ENCODE peak calls at places on chromosomes 7 and 10, in four cellular contexts. One of them, this sample, is unnamed.

GRCh38 chr10:8180348-8180747 is 125.9 kb downstream of the GATA3 start:
- DNase-seq in DND-41: no peak
- DNase-seq in right lobe of liver: no peak
- DNase-seq in brain microvascular endothelial cell: no peak
- DNase-seq in this sample: no peak

GRCh38 chr10:14586901-14587300 is 187.8 kb downstream of the FAM107B start:
- DNase-seq in brain microvascular endothelial cell: no peak
- DNase-seq in right lobe of liver: no peak
- DNase-seq in DND-41: no peak
- DNase-seq in this sample: no peak

GRCh38 chr7:55028011-55028410 is 9.2 kb downstream of the EGFR start:
- DNase-seq in right lobe of liver: no peak
- DNase-seq in DND-41: no peak
- DNase-seq in brain microvascular endothelial cell: no peak
- DNase-seq in this sample: no peak

GRCh38 chr10:5618829-5619228 is 47.6 kb downstream of the ASB13 start:
- DNase-seq in brain microvascular endothelial cell: no peak
- DNase-seq in right lobe of liver: no peak
- DNase-seq in DND-41: no peak
- DNase-seq in this sample: no peak

GRCh38 chr10:126080879-126081331 is 184.5 kb downstream of the FANK1 start:
- DNase-seq in right lobe of liver: no peak
- DNase-seq in DND-41: no peak
- DNase-seq in brain microvascular endothelial cell: peak
- DNase-seq in this sample: no peak

GRCh38 chr10:42960491-42961155 is 116.2 kb upstream of the RET start:
- DNase-seq in right lobe of liver: peak
- DNase-seq in DND-41: no peak
- DNase-seq in brain microvascular endothelial cell: peak
- DNase-seq in this sample: peak

GRCh38 chr7:48094861-48095293 is 5.8 kb downstream of the UPP1 start:
- DNase-seq in brain microvascular endothelial cell: peak
- DNase-seq in right lobe of liver: no peak
- DNase-seq in DND-41: no peak
- DNase-seq in this sample: no peak

GRCh38 chr7:100921039-100921438 is 25.4 kb upstream of the ACHE start:
- DNase-seq in DND-41: no peak
- DNase-seq in right lobe of liver: no peak
- DNase-seq in brain microvascular endothelial cell: no peak
- DNase-seq in this sample: no peak

GRCh38 chr7:137694405-137694804 is 152.4 kb downstream of the DGKI start:
- DNase-seq in DND-41: no peak
- DNase-seq in right lobe of liver: no peak
- DNase-seq in brain microvascular endothelial cell: no peak
- DNase-seq in this sample: no peak

GRCh38 chr7:91082038-91082437 is 182.2 kb upstream of the FZD1 start:
- DNase-seq in right lobe of liver: no peak
- DNase-seq in DND-41: no peak
- DNase-seq in brain microvascular endothelial cell: no peak
- DNase-seq in this sample: no peak

GRCh38 chr10:48506147-48506917 is 98.5 kb downstream of the ARHGAP22 start:
- DNase-seq in right lobe of liver: peak
- DNase-seq in DND-41: no peak
- DNase-seq in brain microvascular endothelial cell: peak
- DNase-seq in this sample: no peak

GRCh38 chr10:79029478-79030390 is 39.0 kb upstream of the ZMIZ1 start:
- DNase-seq in right lobe of liver: no peak
- DNase-seq in brain microvascular endothelial cell: no peak
- DNase-seq in DND-41: no peak
- DNase-seq in this sample: no peak

GRCh38 chr10:110491346-110491745 is 6.4 kb upstream of the DUSP5 start:
- DNase-seq in DND-41: no peak
- DNase-seq in right lobe of liver: no peak
- DNase-seq in brain microvascular endothelial cell: no peak
- DNase-seq in this sample: no peak

GRCh38 chr10:131747251-131747650 is 153.6 kb upstream of the PPP2R2D start:
- DNase-seq in brain microvascular endothelial cell: no peak
- DNase-seq in DND-41: no peak
- DNase-seq in right lobe of liver: no peak
- DNase-seq in this sample: no peak

GRCh38 chr7:7967909-7968543 is 570 bp upstream of the GLCCI1 start:
- DNase-seq in brain microvascular endothelial cell: no peak
- DNase-seq in right lobe of liver: no peak
- DNase-seq in DND-41: no peak
- DNase-seq in this sample: no peak

GRCh38 chr7:43721193-43721806 is 8.0 kb downstream of the COA1 start:
- DNase-seq in right lobe of liver: no peak
- DNase-seq in brain microvascular endothelial cell: peak
- DNase-seq in DND-41: no peak
- DNase-seq in this sample: no peak

GRCh38 chr10:126846959-126847358 is 58.3 kb upstream of the DOCK1 start:
- DNase-seq in right lobe of liver: no peak
- DNase-seq in brain microvascular endothelial cell: no peak
- DNase-seq in DND-41: no peak
- DNase-seq in this sample: no peak

GRCh38 chr10:1882168-1882567 is 144.8 kb upstream of the ADARB2 start:
- DNase-seq in brain microvascular endothelial cell: no peak
- DNase-seq in right lobe of liver: no peak
- DNase-seq in DND-41: peak
- DNase-seq in this sample: no peak

GRCh38 chr10:7445474-7446135 is 34.8 kb upstream of the SFMBT2 start:
- DNase-seq in right lobe of liver: no peak
- DNase-seq in DND-41: no peak
- DNase-seq in brain microvascular endothelial cell: no peak
- DNase-seq in this sample: no peak

GRCh38 chr10:16381083-16381482 is 55.7 kb upstream of the PTER start:
- DNase-seq in right lobe of liver: no peak
- DNase-seq in DND-41: no peak
- DNase-seq in brain microvascular endothelial cell: no peak
- DNase-seq in this sample: no peak

GRCh38 chr7:124566576-124566975 is 199.0 kb downstream of the GPR37 start:
- DNase-seq in DND-41: no peak
- DNase-seq in brain microvascular endothelial cell: peak
- DNase-seq in right lobe of liver: no peak
- DNase-seq in this sample: no peak

GRCh38 chr10:69629897-69630650 is at the start of gene FAM241B:
- DNase-seq in DND-41: no peak
- DNase-seq in brain microvascular endothelial cell: no peak
- DNase-seq in right lobe of liver: peak
- DNase-seq in this sample: no peak

GRCh38 chr7:22016547-22016946 is 70.8 kb upstream of the CDCA7L start:
- DNase-seq in brain microvascular endothelial cell: no peak
- DNase-seq in DND-41: no peak
- DNase-seq in right lobe of liver: no peak
- DNase-seq in this sample: no peak

GRCh38 chr10:24869354-24870016 is 82.9 kb downstream of the PRTFDC1 start:
- DNase-seq in DND-41: no peak
- DNase-seq in brain microvascular endothelial cell: no peak
- DNase-seq in right lobe of liver: no peak
- DNase-seq in this sample: no peak
- TF ChIP-seq CTCF in DND-41: no peak
- TF ChIP-seq CTCF in brain microvascular endothelial cell: no peak
- TF ChIP-seq CTCF in right lobe of liver: no peak
- TF ChIP-seq CTCF in this sample: no peak

DNA sequence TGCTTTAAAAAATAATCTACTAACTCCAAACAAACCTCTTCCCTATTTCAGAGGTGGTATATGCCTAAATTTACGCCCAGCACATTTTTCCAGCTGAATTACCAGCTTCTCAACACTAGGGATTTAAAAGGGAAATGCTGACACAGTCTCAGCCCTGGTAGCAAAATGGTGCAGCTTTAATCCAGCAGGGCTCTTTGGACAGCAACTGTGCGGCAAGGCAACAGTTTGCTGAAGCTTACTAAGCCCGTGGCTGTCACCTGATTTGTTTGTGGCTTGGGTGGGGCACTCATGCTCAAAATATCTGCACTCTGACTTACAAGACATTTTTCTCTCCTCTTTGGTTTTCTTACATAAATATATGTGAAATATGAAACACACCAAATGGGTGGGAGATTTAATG is 206.7 kb downstream of the POU6F2 start:
- DNase-seq in right lobe of liver: no peak
- DNase-seq in brain microvascular endothelial cell: no peak
- DNase-seq in DND-41: no peak
- DNase-seq in this sample: no peak
- TF ChIP-seq CTCF in right lobe of liver: no peak
- TF ChIP-seq CTCF in brain microvascular endothelial cell: no peak
- TF ChIP-seq CTCF in DND-41: no peak
- TF ChIP-seq CTCF in this sample: no peak

GRCh38 chr7:28958235-28958945 is at the start of gene TRIL:
- DNase-seq in DND-41: no peak
- DNase-seq in right lobe of liver: peak
- DNase-seq in brain microvascular endothelial cell: peak
- DNase-seq in this sample: peak
- TF ChIP-seq CTCF in DND-41: no peak
- TF ChIP-seq CTCF in right lobe of liver: no peak
- TF ChIP-seq CTCF in brain microvascular endothelial cell: peak
- TF ChIP-seq CTCF in this sample: no peak

GRCh38 chr10:12711344-12711708 is 290.2 kb downstream of the CCDC3 start:
- DNase-seq in right lobe of liver: no peak
- DNase-seq in DND-41: no peak
- DNase-seq in brain microvascular endothelial cell: no peak
- DNase-seq in this sample: no peak
- TF ChIP-seq CTCF in right lobe of liver: no peak
- TF ChIP-seq CTCF in DND-41: no peak
- TF ChIP-seq CTCF in brain microvascular endothelial cell: no peak
- TF ChIP-seq CTCF in this sample: no peak

DNA sequence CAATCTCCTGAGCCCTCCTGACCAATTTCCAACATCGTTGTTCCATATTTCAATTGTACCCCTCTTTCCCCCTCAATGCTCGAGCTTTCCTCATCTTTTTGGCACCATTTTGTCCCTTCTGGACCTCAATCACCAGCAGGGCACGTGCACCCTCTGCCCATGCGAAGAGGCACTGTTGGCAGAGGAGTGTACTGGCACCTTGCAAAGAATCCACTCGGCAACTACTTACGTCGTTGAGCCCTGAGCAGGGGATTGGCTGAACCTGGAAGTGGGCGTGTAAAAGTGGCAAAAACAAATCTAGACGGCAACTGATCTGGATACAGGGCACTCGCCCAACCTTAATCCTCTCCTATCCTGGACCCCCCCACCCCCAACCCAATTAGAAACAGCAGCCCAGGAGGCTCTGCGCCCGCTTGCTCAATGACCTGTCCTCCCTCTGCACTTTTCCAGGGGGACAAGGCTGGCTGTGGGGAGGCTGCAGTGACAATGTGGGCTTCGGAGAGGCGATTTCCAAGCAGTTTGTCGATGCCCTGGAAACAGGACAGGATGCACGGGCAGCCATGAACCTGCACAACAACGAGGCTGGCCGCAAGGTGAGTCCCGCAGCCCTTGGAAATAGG is 18.8 kb downstream of the WNT8B start:
- DNase-seq in brain microvascular endothelial cell: peak
- DNase-seq in DND-41: peak
- DNase-seq in right lobe of liver: peak
- DNase-seq in this sample: peak
- TF ChIP-seq CTCF in brain microvascular endothelial cell: no peak
- TF ChIP-seq CTCF in DND-41: peak
- TF ChIP-seq CTCF in right lobe of liver: no peak
- TF ChIP-seq CTCF in this sample: no peak

GRCh38 chr7:71266912-71267311 is 135.0 kb downstream of the GALNT17 start:
- DNase-seq in right lobe of liver: no peak
- DNase-seq in DND-41: no peak
- DNase-seq in brain microvascular endothelial cell: no peak
- DNase-seq in this sample: no peak

GRCh38 chr7:71271203-71271602 is 139.3 kb downstream of the GALNT17 start:
- DNase-seq in right lobe of liver: no peak
- DNase-seq in brain microvascular endothelial cell: no peak
- DNase-seq in DND-41: no peak
- DNase-seq in this sample: no peak

GRCh38 chr7:71264005-71264404 is 132.1 kb downstream of the GALNT17 start:
- DNase-seq in right lobe of liver: no peak
- DNase-seq in DND-41: no peak
- DNase-seq in brain microvascular endothelial cell: no peak
- DNase-seq in this sample: no peak

GRCh38 chr7:71272509-71273214 is 140.7 kb downstream of the GALNT17 start:
- DNase-seq in brain microvascular endothelial cell: no peak
- DNase-seq in right lobe of liver: no peak
- DNase-seq in DND-41: no peak
- DNase-seq in this sample: no peak

GRCh38 chr7:71267734-71268133 is 135.8 kb downstream of the GALNT17 start:
- DNase-seq in right lobe of liver: no peak
- DNase-seq in DND-41: no peak
- DNase-seq in brain microvascular endothelial cell: no peak
- DNase-seq in this sample: no peak
- TF ChIP-seq CTCF in right lobe of liver: no peak
- TF ChIP-seq CTCF in DND-41: no peak
- TF ChIP-seq CTCF in brain microvascular endothelial cell: no peak
- TF ChIP-seq CTCF in this sample: no peak

DNA sequence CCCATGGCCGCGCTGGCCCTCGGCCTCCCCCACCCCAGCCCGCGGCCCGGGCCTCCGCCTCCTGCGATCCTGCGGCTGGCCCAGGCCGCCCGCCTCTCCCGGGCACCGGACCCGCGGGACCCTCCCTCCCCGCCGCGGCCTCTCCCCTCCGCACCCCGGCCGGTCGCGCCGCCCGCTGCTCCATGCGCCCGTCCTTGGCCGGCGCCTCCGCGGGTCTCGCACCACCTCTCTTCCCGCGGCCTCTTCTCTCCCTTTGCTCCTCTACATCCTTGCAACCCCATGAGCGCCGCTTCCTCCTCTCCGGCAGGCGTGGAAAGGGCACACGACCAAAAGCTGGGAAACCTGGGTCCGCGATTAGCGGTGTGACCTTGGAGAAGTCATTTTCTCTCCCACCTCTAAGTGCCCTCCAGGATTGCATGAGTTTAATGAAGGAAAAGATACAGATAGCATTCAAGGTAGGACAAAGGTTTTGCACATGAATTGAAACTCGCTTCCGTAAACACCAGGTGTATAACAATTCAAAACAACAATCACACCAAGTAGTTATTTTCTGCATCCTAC is 449 bp upstream of the SRPK2 start:
- DNase-seq in right lobe of liver: peak
- DNase-seq in brain microvascular endothelial cell: peak
- DNase-seq in DND-41: peak
- DNase-seq in this sample: no peak
- TF ChIP-seq CTCF in right lobe of liver: no peak
- TF ChIP-seq CTCF in brain microvascular endothelial cell: peak
- TF ChIP-seq CTCF in DND-41: no peak
- TF ChIP-seq CTCF in this sample: no peak